ENCODE peak calls at places on chromosomes 12 and 14, in five cellular contexts. One of them, this sample, is unnamed.
A peak's percentile ranks its signal among the peaks of the same experiment; 100 is the strongest.

GRCh38 chr12:24025153-24025798 is 75.8 kb upstream of the SOX5 start:
- DNase-seq in left cardiac atrium: no peak
- DNase-seq in fibroblast of the aortic adventitia: no peak
- DNase-seq in SW 1271: no peak
- DNase-seq in choroid plexus epithelial cell: peak; percentile 58
- DNase-seq in this sample: no peak

GRCh38 chr12:69290545-69291277 is 51.3 kb downstream of the CPSF6 start:
- DNase-seq in left cardiac atrium: peak; percentile 59
- DNase-seq in fibroblast of the aortic adventitia: peak; percentile 79
- DNase-seq in SW 1271: peak; percentile 8
- DNase-seq in choroid plexus epithelial cell: peak; percentile 94
- DNase-seq in this sample: peak; percentile 56

GRCh38 chr12:122956028-122956427 is 10.2 kb downstream of the ABCB9 start:
- DNase-seq in left cardiac atrium: no peak
- DNase-seq in fibroblast of the aortic adventitia: no peak
- DNase-seq in SW 1271: no peak
- DNase-seq in choroid plexus epithelial cell: no peak
- DNase-seq in this sample: no peak

GRCh38 chr14:103908580-103908979 is 19.7 kb upstream of the TDRD9 start:
- DNase-seq in left cardiac atrium: no peak
- DNase-seq in fibroblast of the aortic adventitia: no peak
- DNase-seq in SW 1271: no peak
- DNase-seq in choroid plexus epithelial cell: no peak
- DNase-seq in this sample: no peak

GRCh38 chr12:11773889-11774677 is 124.6 kb downstream of the ETV6 start:
- DNase-seq in left cardiac atrium: peak; percentile 24
- DNase-seq in fibroblast of the aortic adventitia: no peak
- DNase-seq in SW 1271: no peak
- DNase-seq in choroid plexus epithelial cell: no peak
- DNase-seq in this sample: no peak

GRCh38 chr12:10406725-10407124 is 2.8 kb downstream of the KLRC4 start:
- DNase-seq in left cardiac atrium: no peak
- DNase-seq in fibroblast of the aortic adventitia: no peak
- DNase-seq in SW 1271: no peak
- DNase-seq in choroid plexus epithelial cell: no peak
- DNase-seq in this sample: no peak

GRCh38 chr12:19220205-19220604 is 90.7 kb downstream of the PLEKHA5 start:
- DNase-seq in left cardiac atrium: no peak
- DNase-seq in fibroblast of the aortic adventitia: peak; percentile 93
- DNase-seq in SW 1271: no peak
- DNase-seq in choroid plexus epithelial cell: peak; percentile 74
- DNase-seq in this sample: no peak

GRCh38 chr12:71441350-71441748 is 1.8 kb downstream of the LGR5 start:
- DNase-seq in left cardiac atrium: no peak
- DNase-seq in fibroblast of the aortic adventitia: no peak
- DNase-seq in SW 1271: no peak
- DNase-seq in choroid plexus epithelial cell: no peak
- DNase-seq in this sample: no peak

GRCh38 chr12:99605-100004 is 33.0 kb downstream of the IQSEC3 start:
- DNase-seq in left cardiac atrium: no peak
- DNase-seq in fibroblast of the aortic adventitia: peak; percentile 12
- DNase-seq in SW 1271: no peak
- DNase-seq in choroid plexus epithelial cell: peak; percentile 46
- DNase-seq in this sample: no peak

GRCh38 chr12:57727758-57728395 is 10.7 kb downstream of the AGAP2 start:
- DNase-seq in left cardiac atrium: no peak
- DNase-seq in fibroblast of the aortic adventitia: no peak
- DNase-seq in SW 1271: no peak
- DNase-seq in choroid plexus epithelial cell: no peak
- DNase-seq in this sample: no peak

GRCh38 chr14:72201645-72202044 is 269.4 kb downstream of the RGS6 start:
- DNase-seq in left cardiac atrium: no peak
- DNase-seq in fibroblast of the aortic adventitia: no peak
- DNase-seq in SW 1271: no peak
- DNase-seq in choroid plexus epithelial cell: no peak
- DNase-seq in this sample: no peak

GRCh38 chr12:12671850-12672660 is 23.9 kb downstream of the GPR19 start:
- DNase-seq in left cardiac atrium: no peak
- DNase-seq in fibroblast of the aortic adventitia: peak; percentile 27
- DNase-seq in SW 1271: no peak
- DNase-seq in choroid plexus epithelial cell: peak; percentile 31
- DNase-seq in this sample: no peak

GRCh38 chr12:26608706-26609105 is 224.3 kb downstream of the ITPR2 start:
- DNase-seq in left cardiac atrium: no peak
- DNase-seq in fibroblast of the aortic adventitia: peak; percentile 25
- DNase-seq in SW 1271: no peak
- DNase-seq in choroid plexus epithelial cell: no peak
- DNase-seq in this sample: no peak

GRCh38 chr12:6769003-6769389 is 2.8 kb downstream of the PTMS start:
- DNase-seq in left cardiac atrium: no peak
- DNase-seq in fibroblast of the aortic adventitia: no peak
- DNase-seq in SW 1271: no peak
- DNase-seq in choroid plexus epithelial cell: peak; percentile 62
- DNase-seq in this sample: peak; percentile 47

GRCh38 chr12:82415402-82415801 is 57.1 kb downstream of the METTL25 start:
- DNase-seq in left cardiac atrium: no peak
- DNase-seq in fibroblast of the aortic adventitia: peak; percentile 4
- DNase-seq in SW 1271: no peak
- DNase-seq in choroid plexus epithelial cell: peak; percentile 35
- DNase-seq in this sample: no peak

GRCh38 chr14:92962031-92962830 is 39.3 kb downstream of the CHGA start:
- DNase-seq in left cardiac atrium: no peak
- DNase-seq in fibroblast of the aortic adventitia: no peak
- DNase-seq in SW 1271: no peak
- DNase-seq in choroid plexus epithelial cell: no peak
- DNase-seq in this sample: no peak

This sample was measured in DMS153.